ENCODE peak calls at places on chromosomes 13 and 19, in four cellular contexts. N is HL-60, R is fibroblast of lung, O is progenitor cell of endocrine pancreas. K is an unnamed sample.

GRCh38 chr19:51354103-51354741 is 12.0 kb downstream of the ETFB start:
- DNase-seq in R (no peak), N (no peak), O (no peak), K (no peak)

GRCh38 chr19:42252365-42253244 is 2.3 kb downstream of the ERF start:
- DNase-seq in O (no peak), N (peak; percentile 62), R (peak; percentile 47), K (no peak)

GRCh38 chr13:24279706-24280105 is 29.7 kb upstream of the C1QTNF9 start:
- DNase-seq in O (no peak), R (peak; percentile 23), N (no peak), K (no peak)

GRCh38 chr19:50573741-50574461 is 5.7 kb upstream of the LRRC4B start:
- DNase-seq in N (no peak), R (no peak), O (no peak), K (no peak)

GRCh38 chr19:58361900-58362271 is 665 bp downstream of the ZNF497 start:
- DNase-seq in N (peak; percentile 58), O (peak; percentile 53), R (no peak), K (no peak)

GRCh38 chr13:71218960-71219359 is 648.0 kb downstream of the DACH1 start:
- DNase-seq in N (no peak), O (no peak), R (no peak), K (no peak)

GRCh38 chr19:35882074-35882832 is 13.9 kb downstream of the APLP1 start:
- DNase-seq in N (no peak), R (peak; percentile 87), O (no peak), K (no peak)

GRCh38 chr19:5694952-5695648 is 5.0 kb downstream of the RPL36 start:
- DNase-seq in O (no peak), R (no peak), N (no peak), K (no peak)

GRCh38 chr19:29844891-29845575 is 33.2 kb downstream of the CCNE1 start:
- DNase-seq in R (peak; percentile 88), N (peak; percentile 82), O (peak; percentile 94), K (peak; percentile 82)

DNA sequence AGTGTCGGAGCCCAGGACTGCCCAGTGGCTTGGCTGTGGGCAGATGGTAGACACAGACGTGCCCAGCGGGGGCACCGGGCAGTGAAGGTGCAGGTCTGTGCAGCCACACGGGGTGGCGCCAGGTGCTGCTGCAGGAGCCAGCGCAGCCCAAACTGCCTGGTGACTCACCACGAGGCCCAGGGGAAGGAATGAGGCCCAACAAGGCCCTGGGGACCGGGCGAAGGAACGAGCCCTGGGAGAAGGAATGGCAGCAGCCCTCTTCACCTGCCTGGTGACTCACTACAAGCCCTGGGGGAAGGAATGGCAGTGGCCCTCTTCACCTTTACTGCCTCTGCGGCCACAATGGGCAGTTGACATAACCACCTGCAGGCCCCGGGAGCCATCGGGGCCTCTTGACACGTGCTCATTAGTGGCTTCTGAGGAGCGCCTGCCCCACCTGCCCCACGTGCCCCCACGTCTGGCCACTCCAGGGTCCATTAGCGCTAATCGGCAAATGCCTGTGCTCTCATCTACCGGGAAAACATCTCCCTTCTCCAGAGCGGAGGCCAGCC is 9.3 kb downstream of the MED16 start:
- DNase-seq in R (no peak), O (no peak), N (no peak), K (no peak)
- TF ChIP-seq CTCF in R (no peak), O (no peak), N (no peak), K (no peak)

DNA sequence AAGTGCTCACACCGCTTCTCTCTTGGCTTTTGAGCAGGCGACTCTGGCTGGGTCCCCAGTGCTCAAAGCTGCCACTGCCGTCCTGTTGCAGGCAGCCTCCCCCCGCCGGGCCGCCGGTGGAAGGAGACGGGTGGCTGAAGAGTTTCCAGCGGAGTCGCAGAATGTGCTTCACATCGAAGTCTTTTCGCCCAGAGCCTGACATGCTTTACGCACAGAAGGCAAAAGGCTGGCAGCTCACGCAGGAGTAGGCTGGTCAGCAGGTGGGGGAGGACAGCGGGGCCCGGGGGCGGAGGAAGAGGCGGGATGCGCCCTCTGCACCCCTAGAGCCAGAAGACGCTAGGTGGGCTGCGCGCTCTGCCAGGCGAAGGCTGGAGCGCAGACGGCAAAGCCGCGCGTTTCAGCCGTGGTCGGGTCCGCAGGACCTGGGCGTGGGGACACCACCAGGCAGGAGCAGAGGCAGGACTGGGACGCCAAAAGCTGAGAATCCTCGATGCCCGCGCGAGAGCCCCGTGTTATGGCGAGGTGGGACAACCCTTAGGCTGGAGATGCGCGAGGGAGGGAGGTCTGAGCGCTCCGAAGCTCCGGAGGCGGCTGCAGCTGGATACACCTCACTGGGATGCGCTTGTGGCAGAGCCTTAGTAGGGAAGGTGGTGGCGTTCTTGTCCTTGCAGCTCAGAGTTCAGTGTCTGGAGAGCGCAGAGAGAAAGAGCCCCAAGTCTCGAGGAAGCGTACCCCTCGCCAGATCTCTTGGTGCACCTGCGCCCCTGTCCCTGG is at the start of gene ATXN8OS:
- DNase-seq in R (no peak), O (peak; percentile 22), N (no peak), K (no peak)
- TF ChIP-seq CTCF in R (no peak), O (no peak), N (no peak), K (no peak)

GRCh38 chr13:98143601-98144500 is 957 bp downstream of the FARP1 start:
- DNase-seq in O (no peak), R (peak; percentile 46), N (no peak), K (no peak)

GRCh38 chr13:98142427-98143156 is at the start of gene FARP1:
- DNase-seq in R (peak; percentile 62), N (no peak), O (peak; percentile 91), K (no peak)

GRCh38 chr13:98141938-98142426 is 912 bp upstream of the FARP1 start:
- DNase-seq in N (no peak), O (no peak), R (no peak), K (no peak)

GRCh38 chr13:98143157-98143553 is 261 bp downstream of the FARP1 start:
- DNase-seq in N (no peak), O (no peak), R (no peak), K (no peak)

GRCh38 chr13:98144501-98145350 is 1.8 kb downstream of the FARP1 start:
- DNase-seq in N (no peak), O (no peak), R (peak; percentile 77), K (no peak)
- TF ChIP-seq CTCF in N (no peak), O (peak; percentile 36), R (peak; percentile 42), K (no peak)

DNA sequence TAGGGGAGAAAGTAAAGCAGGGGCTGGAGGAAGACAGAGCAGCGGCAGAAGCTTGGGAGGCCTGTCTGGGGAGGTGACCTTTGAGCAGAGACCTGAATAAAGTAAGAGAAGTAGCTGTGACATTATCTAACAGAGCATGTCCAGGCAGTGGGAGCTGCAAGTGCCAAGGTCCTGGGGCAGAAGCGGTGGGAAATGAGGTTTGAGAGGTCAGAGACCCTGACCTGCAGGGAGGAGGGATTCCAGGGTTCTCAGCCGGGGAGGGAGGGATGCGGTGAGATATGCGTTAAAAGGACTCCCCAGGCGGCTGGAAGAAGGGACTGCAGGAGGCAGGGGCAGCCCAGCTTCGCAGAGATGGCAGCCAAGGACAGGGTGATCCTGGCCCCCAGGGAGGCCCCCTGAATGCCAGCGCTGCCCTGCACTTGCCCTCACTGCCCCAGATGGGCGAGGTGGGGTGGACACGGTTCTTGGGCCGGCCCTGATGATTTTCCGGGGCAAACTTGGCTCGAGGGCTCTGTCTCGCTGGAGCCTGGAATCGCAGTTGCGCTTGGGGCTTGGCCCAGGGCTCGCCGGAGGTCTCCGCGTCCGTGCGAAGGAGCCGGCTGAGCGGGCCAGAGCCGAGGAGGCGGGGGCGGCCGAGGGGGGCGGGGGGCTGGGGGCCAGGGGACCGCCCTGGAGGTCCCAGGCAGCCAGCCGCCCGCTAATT is 3.2 kb downstream of the CRLF1 start:
- DNase-seq in N (no peak), O (no peak), R (no peak), K (no peak)
- TF ChIP-seq CTCF in N (no peak), O (peak; percentile 35), R (peak; percentile 35), K (no peak)

DNA sequence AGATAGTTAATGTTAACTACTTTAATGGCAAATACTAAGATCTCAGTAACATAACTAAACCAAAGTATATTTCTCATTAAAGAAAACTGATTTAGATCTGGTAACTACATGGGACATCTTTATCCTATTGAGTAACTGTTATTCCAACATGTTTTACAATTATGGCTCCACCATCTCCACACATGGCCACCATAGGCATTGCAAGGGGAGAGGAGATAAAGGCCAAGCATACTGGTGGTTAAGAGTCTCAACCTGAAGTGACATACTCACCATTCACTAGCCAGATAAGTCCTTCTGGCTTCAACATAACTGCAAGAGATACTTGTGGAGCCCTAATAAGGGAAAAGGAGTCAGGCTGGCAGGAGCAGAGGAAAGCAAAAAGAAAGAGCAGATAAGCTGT is 1586.4 kb upstream of the SPRY2 start:
- DNase-seq in R (no peak), O (no peak), N (no peak), K (no peak)
- TF ChIP-seq CTCF in R (no peak), O (peak; percentile 32), N (no peak), K (no peak)

DNA sequence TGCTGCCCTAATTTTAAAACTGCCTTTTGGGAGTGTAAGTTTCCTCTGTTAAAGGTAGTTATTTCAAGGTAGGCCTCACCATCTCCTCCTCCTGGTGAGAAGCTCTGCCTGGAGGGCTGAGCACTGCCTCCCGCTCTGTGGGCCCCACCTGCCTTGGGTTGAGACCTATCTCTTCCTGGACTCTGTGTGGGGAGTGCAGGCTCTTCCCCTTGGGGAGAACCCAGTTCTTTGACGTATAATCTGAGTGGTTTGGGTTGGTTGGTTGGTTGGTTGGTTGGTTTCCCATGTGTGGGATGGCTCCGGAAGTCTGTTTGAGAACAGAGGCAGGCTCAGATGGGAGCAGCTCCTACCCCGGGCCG is 39.1 kb downstream of the ACTN4 start:
- DNase-seq in N (no peak), O (no peak), R (no peak), K (no peak)
- TF ChIP-seq CTCF in N (no peak), O (no peak), R (no peak), K (no peak)

DNA sequence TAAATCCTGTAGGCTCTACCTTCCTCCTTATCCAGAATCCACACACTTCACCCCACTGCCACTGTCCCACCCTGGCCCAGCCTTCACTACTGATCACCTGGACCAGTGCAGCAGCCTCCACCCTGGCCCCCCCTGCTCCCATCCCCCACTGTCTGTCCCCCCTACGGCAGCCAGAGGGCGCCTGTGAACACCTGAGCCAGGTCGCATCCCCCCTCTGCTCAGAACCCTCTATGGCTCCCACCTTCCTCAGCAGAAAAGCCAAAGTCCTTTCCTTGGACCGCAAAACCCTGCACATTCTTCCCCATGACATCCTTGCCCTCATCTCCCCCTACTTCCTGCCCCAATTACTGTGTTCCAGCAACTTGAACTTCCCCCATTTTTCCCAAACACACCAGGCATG is 20.6 kb downstream of the ELAVL3 start:
- DNase-seq in R (no peak), O (no peak), N (no peak), K (no peak)
- TF ChIP-seq CTCF in R (peak; percentile 11), O (peak; percentile 29), N (no peak), K (no peak)